ENCODE peak calls at places on chromosomes 4 and X, in four cellular contexts. A is lower lobe of right lung, P is cardiac muscle cell, W is body of pancreas. U is an unnamed sample.

GRCh38 chrX:84729809-84730208 is 227.6 kb upstream of the HDX start:
- DNase-seq in A (no peak), W (peak), P (peak), U (peak)

GRCh38 chr4:139815646-139816601 is 150.3 kb downstream of the MGST2 start:
- DNase-seq in W (no peak), A (no peak), P (peak), U (peak)

GRCh38 chr4:80367737-80368136 is 32.2 kb downstream of the CFAP299 start:
- DNase-seq in A (no peak), P (no peak), W (no peak), U (no peak)

GRCh38 chr4:5801696-5802095 is 90.7 kb downstream of the EVC start:
- DNase-seq in W (no peak), P (no peak), A (no peak), U (no peak)

GRCh38 chrX:148499638-148500427 is 584 bp upstream of the AFF2 start:
- DNase-seq in P (no peak), A (peak), W (no peak), U (no peak)

GRCh38 chr4:30399476-30399875 is 320.7 kb upstream of the PCDH7 start:
- DNase-seq in A (no peak), W (no peak), P (no peak), U (no peak)

GRCh38 chr4:9971711-9972110 is 49.6 kb downstream of the SLC2A9 start:
- DNase-seq in W (no peak), A (no peak), P (no peak), U (no peak)

GRCh38 chr4:150591904-150592303 is 10.0 kb downstream of the MAB21L2 start:
- DNase-seq in A (no peak), W (no peak), P (no peak), U (no peak)

GRCh38 chr4:53854991-53855885 is 209.2 kb downstream of the CHIC2 start:
- DNase-seq in A (no peak), W (no peak), P (peak), U (no peak)

GRCh38 chrX:72105436-72105835 is 26.3 kb downstream of the RTL5 start:
- DNase-seq in P (no peak), A (no peak), W (no peak), U (no peak)